ENCODE peak calls at places on chromosomes 6 and 20, in eight cellular contexts. One of them, this sample, is unnamed.

GRCh38 chr20:34475979-34476736 is 40.1 kb upstream of the DYNLRB1 start:
- DNase-seq in left ventricle myocardium inferior: peak; percentile 50
- DNase-seq in CD8-positive, alpha-beta T cell: peak; percentile 29
- DNase-seq in endothelial cell of umbilical vein: peak; percentile 51
- DNase-seq in transverse colon: peak; percentile 44
- DNase-seq in lung: peak; percentile 29
- DNase-seq in retinal pigment epithelial cell: no peak
- DNase-seq in hepatocyte: peak; percentile 22
- DNase-seq in this sample: peak; percentile 30

GRCh38 chr6:90496191-90496590 is 90.7 kb downstream of the MAP3K7 start:
- DNase-seq in left ventricle myocardium inferior: no peak
- DNase-seq in CD8-positive, alpha-beta T cell: no peak
- DNase-seq in endothelial cell of umbilical vein: no peak
- DNase-seq in transverse colon: no peak
- DNase-seq in lung: no peak
- DNase-seq in retinal pigment epithelial cell: no peak
- DNase-seq in hepatocyte: no peak
- DNase-seq in this sample: no peak

GRCh38 chr20:64056889-64057627 is 5.9 kb upstream of the TCEA2 start:
- DNase-seq in left ventricle myocardium inferior: no peak
- DNase-seq in CD8-positive, alpha-beta T cell: no peak
- DNase-seq in endothelial cell of umbilical vein: peak; percentile 60
- DNase-seq in transverse colon: no peak
- DNase-seq in lung: no peak
- DNase-seq in retinal pigment epithelial cell: no peak
- DNase-seq in hepatocyte: no peak
- DNase-seq in this sample: no peak

GRCh38 chr6:74979065-74979766 is 226.6 kb downstream of the COL12A1 start:
- DNase-seq in left ventricle myocardium inferior: no peak
- DNase-seq in CD8-positive, alpha-beta T cell: no peak
- DNase-seq in endothelial cell of umbilical vein: no peak
- DNase-seq in transverse colon: no peak
- DNase-seq in lung: no peak
- DNase-seq in retinal pigment epithelial cell: no peak
- DNase-seq in hepatocyte: no peak
- DNase-seq in this sample: peak; percentile 27

GRCh38 chr6:56661298-56661697 is 18.6 kb upstream of the DST start:
- DNase-seq in left ventricle myocardium inferior: no peak
- DNase-seq in CD8-positive, alpha-beta T cell: no peak
- DNase-seq in endothelial cell of umbilical vein: no peak
- DNase-seq in transverse colon: no peak
- DNase-seq in lung: no peak
- DNase-seq in retinal pigment epithelial cell: no peak
- DNase-seq in hepatocyte: no peak
- DNase-seq in this sample: no peak

GRCh38 chr6:166145751-166146150 is 21.9 kb downstream of the TBXT start:
- DNase-seq in left ventricle myocardium inferior: no peak
- DNase-seq in CD8-positive, alpha-beta T cell: no peak
- DNase-seq in endothelial cell of umbilical vein: no peak
- DNase-seq in transverse colon: no peak
- DNase-seq in lung: no peak
- DNase-seq in retinal pigment epithelial cell: no peak
- DNase-seq in hepatocyte: no peak
- DNase-seq in this sample: peak; percentile 37

GRCh38 chr6:144954241-144954556 is 669.1 kb downstream of the UTRN start:
- DNase-seq in left ventricle myocardium inferior: no peak
- DNase-seq in CD8-positive, alpha-beta T cell: no peak
- DNase-seq in endothelial cell of umbilical vein: no peak
- DNase-seq in transverse colon: no peak
- DNase-seq in lung: no peak
- DNase-seq in retinal pigment epithelial cell: no peak
- DNase-seq in hepatocyte: no peak
- DNase-seq in this sample: no peak

GRCh38 chr6:292506-293184 is 358 bp downstream of the DUSP22 start:
- DNase-seq in left ventricle myocardium inferior: peak; percentile 75
- DNase-seq in CD8-positive, alpha-beta T cell: peak; percentile 79
- DNase-seq in endothelial cell of umbilical vein: peak; percentile 63
- DNase-seq in transverse colon: peak; percentile 89
- DNase-seq in lung: peak; percentile 85
- DNase-seq in retinal pigment epithelial cell: no peak
- DNase-seq in hepatocyte: peak; percentile 73
- DNase-seq in this sample: peak; percentile 38

GRCh38 chr6:107673076-107673494 is 151.0 kb downstream of the SCML4 start:
- DNase-seq in left ventricle myocardium inferior: peak; percentile 48
- DNase-seq in CD8-positive, alpha-beta T cell: no peak
- DNase-seq in endothelial cell of umbilical vein: no peak
- DNase-seq in transverse colon: no peak
- DNase-seq in lung: no peak
- DNase-seq in retinal pigment epithelial cell: no peak
- DNase-seq in hepatocyte: no peak
- DNase-seq in this sample: no peak

GRCh38 chr20:25135031-25135430 is 53.1 kb upstream of the VSX1 start:
- DNase-seq in left ventricle myocardium inferior: no peak
- DNase-seq in CD8-positive, alpha-beta T cell: no peak
- DNase-seq in endothelial cell of umbilical vein: no peak
- DNase-seq in transverse colon: no peak
- DNase-seq in lung: no peak
- DNase-seq in retinal pigment epithelial cell: no peak
- DNase-seq in hepatocyte: no peak
- DNase-seq in this sample: no peak

GRCh38 chr20:63106108-63106764 is 99.5 kb upstream of the BHLHE23 start:
- DNase-seq in left ventricle myocardium inferior: peak; percentile 26
- DNase-seq in CD8-positive, alpha-beta T cell: no peak
- DNase-seq in endothelial cell of umbilical vein: no peak
- DNase-seq in transverse colon: peak; percentile 72
- DNase-seq in lung: no peak
- DNase-seq in retinal pigment epithelial cell: no peak
- DNase-seq in hepatocyte: no peak
- DNase-seq in this sample: no peak

GRCh38 chr6:44304282-44305199 is 8.6 kb downstream of the AARS2 start:
- DNase-seq in left ventricle myocardium inferior: peak; percentile 24
- DNase-seq in CD8-positive, alpha-beta T cell: peak; percentile 49
- DNase-seq in endothelial cell of umbilical vein: peak; percentile 41
- DNase-seq in transverse colon: no peak
- DNase-seq in lung: no peak
- DNase-seq in retinal pigment epithelial cell: no peak
- DNase-seq in hepatocyte: peak; percentile 38
- DNase-seq in this sample: peak; percentile 52

GRCh38 chr20:47205577-47206123 is 150.8 kb downstream of the ZMYND8 start:
- DNase-seq in left ventricle myocardium inferior: peak; percentile 79
- DNase-seq in CD8-positive, alpha-beta T cell: peak; percentile 49
- DNase-seq in endothelial cell of umbilical vein: peak; percentile 64
- DNase-seq in transverse colon: peak; percentile 38
- DNase-seq in lung: peak; percentile 34
- DNase-seq in retinal pigment epithelial cell: no peak
- DNase-seq in hepatocyte: peak; percentile 49
- DNase-seq in this sample: peak; percentile 84

GRCh38 chr6:68689910-68690309 is 54.8 kb downstream of the ADGRB3 start:
- DNase-seq in left ventricle myocardium inferior: no peak
- DNase-seq in CD8-positive, alpha-beta T cell: no peak
- DNase-seq in endothelial cell of umbilical vein: no peak
- DNase-seq in transverse colon: no peak
- DNase-seq in lung: no peak
- DNase-seq in retinal pigment epithelial cell: no peak
- DNase-seq in hepatocyte: no peak
- DNase-seq in this sample: no peak

GRCh38 chr20:46174469-46175126 is 56.5 kb downstream of the CD40 start:
- DNase-seq in left ventricle myocardium inferior: peak; percentile 66
- DNase-seq in CD8-positive, alpha-beta T cell: peak; percentile 67
- DNase-seq in endothelial cell of umbilical vein: peak; percentile 44
- DNase-seq in transverse colon: peak; percentile 74
- DNase-seq in lung: peak; percentile 56
- DNase-seq in retinal pigment epithelial cell: no peak
- DNase-seq in hepatocyte: peak; percentile 90
- DNase-seq in this sample: peak; percentile 64

GRCh38 chr20:57425150-57426013 is 34.2 kb downstream of the RBM38 start:
- DNase-seq in left ventricle myocardium inferior: no peak
- DNase-seq in CD8-positive, alpha-beta T cell: no peak
- DNase-seq in endothelial cell of umbilical vein: no peak
- DNase-seq in transverse colon: no peak
- DNase-seq in lung: no peak
- DNase-seq in retinal pigment epithelial cell: no peak
- DNase-seq in hepatocyte: no peak
- DNase-seq in this sample: peak; percentile 40

GRCh38 chr20:32354592-32355416 is 3.3 kb upstream of the ASXL1 start:
- DNase-seq in left ventricle myocardium inferior: no peak
- DNase-seq in CD8-positive, alpha-beta T cell: no peak
- DNase-seq in endothelial cell of umbilical vein: no peak
- DNase-seq in transverse colon: no peak
- DNase-seq in lung: no peak
- DNase-seq in retinal pigment epithelial cell: no peak
- DNase-seq in hepatocyte: peak; percentile 58
- DNase-seq in this sample: peak; percentile 63
- H3K4me3 ChIP-seq in left ventricle myocardium inferior: no peak overlapping the region
- H3K4me3 ChIP-seq in CD8-positive, alpha-beta T cell: no peak overlapping the region
- H3K4me3 ChIP-seq in endothelial cell of umbilical vein: no peak overlapping the region
- H3K4me3 ChIP-seq in transverse colon: no peak overlapping the region
- H3K4me3 ChIP-seq in lung: no peak overlapping the region
- H3K4me3 ChIP-seq in retinal pigment epithelial cell: no peak overlapping the region
- H3K4me3 ChIP-seq in hepatocyte: no peak overlapping the region
- H3K4me3 ChIP-seq in this sample: no peak overlapping the region

GRCh38 chr20:50223321-50223995 is 32.8 kb downstream of the CEBPB start:
- DNase-seq in left ventricle myocardium inferior: no peak
- DNase-seq in CD8-positive, alpha-beta T cell: no peak
- DNase-seq in endothelial cell of umbilical vein: no peak
- DNase-seq in transverse colon: no peak
- DNase-seq in lung: no peak
- DNase-seq in retinal pigment epithelial cell: no peak
- DNase-seq in hepatocyte: no peak
- DNase-seq in this sample: no peak

GRCh38 chr20:50220894-50221266 is 30.2 kb downstream of the CEBPB start:
- DNase-seq in left ventricle myocardium inferior: no peak
- DNase-seq in CD8-positive, alpha-beta T cell: no peak
- DNase-seq in endothelial cell of umbilical vein: no peak
- DNase-seq in transverse colon: no peak
- DNase-seq in lung: no peak
- DNase-seq in retinal pigment epithelial cell: no peak
- DNase-seq in hepatocyte: no peak
- DNase-seq in this sample: no peak

GRCh38 chr20:50221501-50222323 is 31.1 kb downstream of the CEBPB start:
- DNase-seq in left ventricle myocardium inferior: peak; percentile 33
- DNase-seq in CD8-positive, alpha-beta T cell: no peak
- DNase-seq in endothelial cell of umbilical vein: no peak
- DNase-seq in transverse colon: no peak
- DNase-seq in lung: peak; percentile 63
- DNase-seq in retinal pigment epithelial cell: no peak
- DNase-seq in hepatocyte: no peak
- DNase-seq in this sample: peak; percentile 46

GRCh38 chr20:50224052-50224451 is 33.4 kb downstream of the CEBPB start:
- DNase-seq in left ventricle myocardium inferior: no peak
- DNase-seq in CD8-positive, alpha-beta T cell: no peak
- DNase-seq in endothelial cell of umbilical vein: no peak
- DNase-seq in transverse colon: no peak
- DNase-seq in lung: no peak
- DNase-seq in retinal pigment epithelial cell: no peak
- DNase-seq in hepatocyte: no peak
- DNase-seq in this sample: no peak

DNA sequence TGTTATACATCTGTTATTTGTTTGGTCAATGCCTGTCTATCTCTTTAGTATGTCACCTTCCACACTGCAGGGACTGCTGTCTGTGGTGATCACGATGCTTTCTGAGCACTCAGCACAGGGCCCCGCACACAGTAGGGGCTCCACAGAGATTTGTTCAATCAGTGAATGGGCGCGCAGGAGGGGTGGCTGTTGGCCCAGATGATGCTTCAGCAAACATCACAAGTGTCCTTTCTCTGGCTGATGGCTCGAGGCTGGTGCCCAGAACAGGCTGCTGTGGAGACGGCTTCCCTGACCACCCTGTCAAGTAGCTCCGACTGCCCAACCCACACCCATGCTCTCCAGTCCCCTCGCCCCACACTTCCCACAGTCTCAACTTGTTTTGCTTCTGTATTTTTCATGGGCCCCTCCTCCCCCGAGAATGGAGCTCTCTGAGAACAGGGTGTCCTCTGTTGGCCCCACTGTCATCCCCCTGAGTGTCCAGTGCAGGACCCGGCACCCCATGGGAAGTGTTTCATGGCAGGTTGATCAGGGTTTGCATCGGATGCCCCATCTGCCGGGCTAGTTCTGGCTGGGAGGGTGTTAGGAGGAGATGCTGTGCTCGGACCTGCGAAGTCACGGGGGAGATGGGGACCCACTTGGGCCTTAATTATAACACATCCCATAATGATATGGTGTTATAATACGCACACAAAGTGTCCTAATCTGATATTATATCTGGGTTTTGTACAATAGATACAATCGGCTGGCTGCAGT is 32.1 kb downstream of the CEBPB start:
- DNase-seq in left ventricle myocardium inferior: no peak
- DNase-seq in CD8-positive, alpha-beta T cell: no peak
- DNase-seq in endothelial cell of umbilical vein: no peak
- DNase-seq in transverse colon: no peak
- DNase-seq in lung: no peak
- DNase-seq in retinal pigment epithelial cell: no peak
- DNase-seq in hepatocyte: no peak
- DNase-seq in this sample: no peak
- TF ChIP-seq CTCF in left ventricle myocardium inferior: no peak
- TF ChIP-seq CTCF in CD8-positive, alpha-beta T cell: no peak
- TF ChIP-seq CTCF in endothelial cell of umbilical vein: no peak
- TF ChIP-seq CTCF in transverse colon: no peak
- TF ChIP-seq CTCF in lung: no peak
- TF ChIP-seq CTCF in retinal pigment epithelial cell: no peak
- TF ChIP-seq CTCF in hepatocyte: no peak
- TF ChIP-seq CTCF in this sample: no peak

GRCh38 chr6:134340574-134340973 is 22.7 kb upstream of the SGK1 start:
- DNase-seq in left ventricle myocardium inferior: no peak
- DNase-seq in CD8-positive, alpha-beta T cell: no peak
- DNase-seq in endothelial cell of umbilical vein: no peak
- DNase-seq in transverse colon: no peak
- DNase-seq in lung: no peak
- DNase-seq in retinal pigment epithelial cell: no peak
- DNase-seq in hepatocyte: no peak
- DNase-seq in this sample: peak; percentile 55
- H3K4me3 ChIP-seq in left ventricle myocardium inferior: no peak overlapping the region
- H3K4me3 ChIP-seq in CD8-positive, alpha-beta T cell: no peak overlapping the region
- H3K4me3 ChIP-seq in endothelial cell of umbilical vein: no peak overlapping the region
- H3K4me3 ChIP-seq in transverse colon: no peak overlapping the region
- H3K4me3 ChIP-seq in lung: no peak overlapping the region
- H3K4me3 ChIP-seq in retinal pigment epithelial cell: no peak overlapping the region
- H3K4me3 ChIP-seq in hepatocyte: no peak overlapping the region
- H3K4me3 ChIP-seq in this sample: no peak overlapping the region

GRCh38 chr6:116136373-116136772 is 10.4 kb upstream of the COL10A1 start:
- DNase-seq in left ventricle myocardium inferior: no peak
- DNase-seq in CD8-positive, alpha-beta T cell: no peak
- DNase-seq in endothelial cell of umbilical vein: no peak
- DNase-seq in transverse colon: no peak
- DNase-seq in lung: no peak
- DNase-seq in retinal pigment epithelial cell: no peak
- DNase-seq in hepatocyte: no peak
- DNase-seq in this sample: no peak

GRCh38 chr6:116136933-116137340 is 11.0 kb upstream of the COL10A1 start:
- DNase-seq in left ventricle myocardium inferior: no peak
- DNase-seq in CD8-positive, alpha-beta T cell: peak; percentile 36
- DNase-seq in endothelial cell of umbilical vein: no peak
- DNase-seq in transverse colon: no peak
- DNase-seq in lung: no peak
- DNase-seq in retinal pigment epithelial cell: no peak
- DNase-seq in hepatocyte: no peak
- DNase-seq in this sample: no peak

GRCh38 chr6:116144590-116144989 is 18.7 kb upstream of the COL10A1 start:
- DNase-seq in left ventricle myocardium inferior: no peak
- DNase-seq in CD8-positive, alpha-beta T cell: no peak
- DNase-seq in endothelial cell of umbilical vein: no peak
- DNase-seq in transverse colon: no peak
- DNase-seq in lung: no peak
- DNase-seq in retinal pigment epithelial cell: no peak
- DNase-seq in hepatocyte: no peak
- DNase-seq in this sample: peak; percentile 77

GRCh38 chr6:116139917-116140316 is 14.0 kb upstream of the COL10A1 start:
- DNase-seq in left ventricle myocardium inferior: no peak
- DNase-seq in CD8-positive, alpha-beta T cell: no peak
- DNase-seq in endothelial cell of umbilical vein: no peak
- DNase-seq in transverse colon: no peak
- DNase-seq in lung: peak; percentile 42
- DNase-seq in retinal pigment epithelial cell: no peak
- DNase-seq in hepatocyte: peak; percentile 16
- DNase-seq in this sample: no peak
- TF ChIP-seq CTCF in left ventricle myocardium inferior: no peak
- TF ChIP-seq CTCF in CD8-positive, alpha-beta T cell: no peak
- TF ChIP-seq CTCF in endothelial cell of umbilical vein: no peak
- TF ChIP-seq CTCF in transverse colon: no peak
- TF ChIP-seq CTCF in lung: no peak
- TF ChIP-seq CTCF in retinal pigment epithelial cell: peak; percentile 4
- TF ChIP-seq CTCF in hepatocyte: peak; percentile 13
- TF ChIP-seq CTCF in this sample: no peak

This sample was measured in fibroblast of pulmonary artery.